ENCODE peak calls at places on chromosomes 7 and 10, in ten cellular contexts. U is NCI-H2081 treated with DMSO at 0.1 percent for 48 hours; Q is skeletal muscle cell; W is CD8-positive, alpha-beta T cell; I is AG08396; D is endothelial cell of umbilical vein; T is KBM-7; C is effector memory CD8-positive, alpha-beta T cell; X is mammary epithelial cell; P is naive thymus-derived CD8-positive, alpha-beta T cell. J is an unnamed sample.

GRCh38 chr7:123725586-123726171 is 23.1 kb downstream of the WASL start:
- DNase-seq in U (no peak), Q (no peak), W (no peak), I (no peak), D (no peak), T (no peak), C (no peak), X (no peak), P (no peak), J (no peak)

GRCh38 chr7:100430450-100431285 is 1.0 kb downstream of the MEPCE start:
- DNase-seq in U (no peak), Q (no peak), W (peak), I (peak), D (no peak), T (no peak), C (peak), X (no peak), P (peak), J (no peak)

GRCh38 chr10:133160813-133161471 is 923 bp downstream of the KNDC1 start:
- DNase-seq in U (no peak), Q (no peak), W (no peak), I (no peak), D (no peak), T (no peak), C (no peak), X (no peak), P (no peak), J (no peak)

GRCh38 chr7:45599851-45600706 is 25.9 kb downstream of the ADCY1 start:
- DNase-seq in U (no peak), Q (no peak), W (no peak), I (no peak), D (no peak), T (no peak), C (no peak), X (no peak), P (no peak), J (no peak)

GRCh38 chr7:30436046-30436445 is 42.5 kb downstream of the NOD1 start:
- DNase-seq in U (no peak), Q (no peak), W (no peak), I (no peak), D (no peak), T (no peak), C (no peak), X (no peak), P (no peak), J (no peak)

GRCh38 chr10:69475433-69475830 is 24.2 kb downstream of the TSPAN15 start:
- DNase-seq in U (no peak), Q (no peak), W (no peak), I (no peak), D (no peak), T (no peak), C (no peak), X (no peak), P (no peak), J (no peak)

GRCh38 chr10:69696073-69696731 is 66.2 kb downstream of the FAM241B start:
- DNase-seq in U (no peak), Q (peak), W (no peak), I (peak), D (peak), T (peak), C (no peak), X (peak), P (no peak), J (peak)

GRCh38 chr10:71970331-71970730 is 6.1 kb downstream of the CHST3 start:
- DNase-seq in U (no peak), Q (no peak), W (no peak), I (no peak), D (no peak), T (peak), C (no peak), X (peak), P (no peak), J (peak)

GRCh38 chr10:7397636-7398035 is 13.2 kb downstream of the SFMBT2 start:
- DNase-seq in U (no peak), Q (no peak), W (no peak), I (no peak), D (no peak), T (no peak), C (no peak), X (no peak), P (no peak), J (no peak)

GRCh38 chr7:2288986-2289611 is 25.1 kb downstream of the SNX8 start:
- DNase-seq in U (no peak), Q (no peak), W (no peak), I (no peak), D (no peak), T (no peak), C (no peak), X (no peak), P (no peak), J (no peak)

GRCh38 chr10:70106958-70107791 is 25.4 kb downstream of the AIFM2 start:
- DNase-seq in U (no peak), Q (no peak), W (no peak), I (no peak), D (no peak), T (no peak), C (no peak), X (no peak), P (no peak), J (peak)

J was measured in lung microvascular endothelial cell.